ENCODE peak calls at places on chromosomes 7 and 10, in seven cellular contexts. L, T, V, P, W, B and I are unnamed samples.
A peak's percentile ranks its signal among the peaks of the same experiment; 100 is the strongest.

GRCh38 chr10:55311823-55312431 is 510.9 kb upstream of the PCDH15 start:
- DNase-seq in L (no peak), T (no peak), V (no peak), P (no peak), W (no peak), B (no peak), I (no peak)

GRCh38 chr7:133771778-133772421 is 355.2 kb upstream of the LRGUK start:
- DNase-seq in L (no peak), T (no peak), V (no peak), P (no peak), W (no peak), B (no peak), I (no peak)

GRCh38 chr10:1715821-1716220 is 21.5 kb downstream of the ADARB2 start:
- DNase-seq in L (peak; percentile 54), T (peak; percentile 31), V (no peak), P (no peak), W (no peak), B (peak; percentile 46), I (peak; percentile 69)

GRCh38 chr7:2921748-2922147 is 77.6 kb upstream of the GNA12 start:
- DNase-seq in L (no peak), T (peak; percentile 25), V (no peak), P (no peak), W (peak; percentile 14), B (no peak), I (peak; percentile 80)

GRCh38 chr7:90574136-90574819 is 21.8 kb upstream of the CDK14 start:
- DNase-seq in L (no peak), T (no peak), V (no peak), P (no peak), W (no peak), B (no peak), I (peak; percentile 10)

GRCh38 chr10:122475581-122475980 is 14.2 kb downstream of the HTRA1 start:
- DNase-seq in L (no peak), T (no peak), V (no peak), P (no peak), W (no peak), B (no peak), I (peak; percentile 66)

GRCh38 chr10:6052247-6053221 is 9.6 kb downstream of the IL2RA start:
- DNase-seq in L (no peak), T (no peak), V (no peak), P (no peak), W (no peak), B (no peak), I (no peak)

GRCh38 chr7:96052860-96053452 is 268.9 kb downstream of the SLC25A13 start:
- DNase-seq in L (no peak), T (no peak), V (no peak), P (no peak), W (no peak), B (no peak), I (no peak)

GRCh38 chr7:107234436-107234835 is 65.6 kb downstream of the HBP1 start:
- DNase-seq in L (no peak), T (no peak), V (no peak), P (no peak), W (no peak), B (no peak), I (peak; percentile 41)

GRCh38 chr7:93432130-93432529 is 142.4 kb downstream of the CALCR start:
- DNase-seq in L (no peak), T (no peak), V (no peak), P (no peak), W (no peak), B (no peak), I (no peak)

GRCh38 chr7:108406474-108406873 is 49.8 kb downstream of the NRCAM start:
- DNase-seq in L (no peak), T (no peak), V (no peak), P (no peak), W (no peak), B (no peak), I (no peak)

GRCh38 chr10:77742172-77742571 is 104.6 kb upstream of the KCNMA1 start:
- DNase-seq in L (no peak), T (no peak), V (no peak), P (no peak), W (no peak), B (no peak), I (no peak)

GRCh38 chr10:18793951-18794350 is 134.7 kb downstream of the ARL5B start:
- DNase-seq in L (no peak), T (peak; percentile 3), V (peak; percentile 6), P (no peak), W (peak; percentile 4), B (no peak), I (peak; percentile 54)

GRCh38 chr7:107319724-107320228 is 150.1 kb upstream of the GPR22 start:
- DNase-seq in L (no peak), T (no peak), V (no peak), P (no peak), W (no peak), B (peak; percentile 65), I (no peak)

GRCh38 chr7:157004050-157004838 is 6.2 kb downstream of the MNX1 start:
- DNase-seq in L (no peak), T (no peak), V (no peak), P (no peak), W (no peak), B (no peak), I (no peak)

GRCh38 chr7:73758581-73759138 is 11.4 kb downstream of the CLDN3 start:
- DNase-seq in L (no peak), T (no peak), V (no peak), P (no peak), W (no peak), B (peak; percentile 64), I (no peak)

GRCh38 chr10:88989824-88990527 is 622 bp upstream of the FAS start:
- DNase-seq in L (no peak), T (no peak), V (no peak), P (peak; percentile 55), W (no peak), B (no peak), I (no peak)

GRCh38 chr7:32164341-32164996 is 94.3 kb upstream of the PDE1C start:
- DNase-seq in L (no peak), T (peak; percentile 53), V (peak; percentile 43), P (no peak), W (peak; percentile 43), B (peak; percentile 21), I (peak; percentile 75)

GRCh38 chr10:132643709-132644543 is 106.3 kb downstream of the INPP5A start:
- DNase-seq in L (no peak), T (no peak), V (no peak), P (no peak), W (no peak), B (no peak), I (no peak)

GRCh38 chr10:71429304-71429703 is 32.6 kb downstream of the CDH23 start:
- DNase-seq in L (no peak), T (no peak), V (no peak), P (no peak), W (no peak), B (no peak), I (no peak)

GRCh38 chr7:149584009-149584408 is 86.4 kb upstream of the ZNF746 start:
- DNase-seq in L (no peak), T (no peak), V (no peak), P (no peak), W (no peak), B (no peak), I (no peak)

GRCh38 chr7:23275906-23276305 is 23.2 kb upstream of the MALSU1 start:
- DNase-seq in L (no peak), T (no peak), V (no peak), P (no peak), W (no peak), B (no peak), I (no peak)

GRCh38 chr10:6647811-6648526 is 67.9 kb upstream of the PRKCQ start:
- DNase-seq in L (no peak), T (peak; percentile 59), V (peak; percentile 22), P (peak; percentile 4), W (peak; percentile 36), B (peak; percentile 72), I (peak; percentile 93)

GRCh38 chr10:11209810-11210141 is 192.1 kb downstream of the CELF2 start:
- DNase-seq in L (no peak), T (no peak), V (no peak), P (no peak), W (no peak), B (no peak), I (no peak)

GRCh38 chr10:122051609-122052385 is 62.8 kb downstream of the TACC2 start:
- DNase-seq in L (no peak), T (peak; percentile 64), V (peak; percentile 79), P (no peak), W (peak; percentile 70), B (peak; percentile 18), I (peak; percentile 92)

GRCh38 chr7:112238852-112239610 is 32.5 kb downstream of the ZNF277 start:
- DNase-seq in L (no peak), T (peak; percentile 6), V (no peak), P (no peak), W (peak; percentile 8), B (no peak), I (no peak)

GRCh38 chr10:42970451-42971250 is 106.2 kb upstream of the RET start:
- DNase-seq in L (no peak), T (no peak), V (no peak), P (peak; percentile 67), W (no peak), B (no peak), I (no peak)

GRCh38 chr10:3445688-3446087 is 273.1 kb upstream of the PITRM1 start:
- DNase-seq in L (no peak), T (no peak), V (no peak), P (no peak), W (no peak), B (no peak), I (no peak)

GRCh38 chr10:112491144-112491543 is 44.1 kb downstream of the VTI1A start:
- DNase-seq in L (no peak), T (no peak), V (peak; percentile 60), P (no peak), W (no peak), B (no peak), I (no peak)

DNA sequence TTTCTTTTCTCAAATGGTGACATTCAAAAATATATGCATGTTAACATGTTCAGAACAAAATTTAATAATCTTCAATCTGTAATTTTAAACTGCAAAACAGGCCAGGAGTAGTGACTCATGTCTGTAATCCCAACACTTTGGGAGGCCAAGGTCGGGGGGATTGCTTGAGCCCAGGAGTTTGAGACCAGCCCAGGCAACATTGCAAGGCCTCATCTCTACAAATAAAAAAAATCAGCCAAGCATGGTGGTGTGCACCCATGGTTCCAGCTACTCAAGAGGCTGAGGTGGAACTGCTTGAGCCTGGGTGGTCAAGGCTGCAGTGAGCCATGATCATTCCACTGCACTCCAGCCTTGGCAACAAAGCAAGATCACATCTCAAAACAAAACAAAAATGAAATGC is 394.3 kb downstream of the PARD3 start:
- DNase-seq in L (no peak), T (no peak), V (no peak), P (no peak), W (no peak), B (no peak), I (no peak)
- TF ChIP-seq REST in L (no peak), T (no peak), V (no peak), P (no peak), W (no peak), B (no peak), I (no peak)

GRCh38 chr7:21099432-21099831 is 312.7 kb upstream of the SP8 start:
- DNase-seq in L (no peak), T (no peak), V (no peak), P (no peak), W (no peak), B (no peak), I (no peak)
- H3K4me3 ChIP-seq in L (no peak overlapping the region), T (no peak overlapping the region), V (no peak overlapping the region), P (no peak overlapping the region), W (no peak overlapping the region), B (no peak overlapping the region), I (no peak overlapping the region)

GRCh38 chr10:128958881-128959690 is 508.0 kb upstream of the MGMT start:
- DNase-seq in L (no peak), T (no peak), V (no peak), P (no peak), W (no peak), B (no peak), I (no peak)
- H3K27ac ChIP-seq in L (no peak overlapping the region), T (no peak overlapping the region), V (no peak overlapping the region), P (no peak overlapping the region), W (no peak overlapping the region), B (no peak overlapping the region), I (no peak overlapping the region)

GRCh38 chr10:129531969-129532660 is 65.1 kb downstream of the MGMT start:
- DNase-seq in L (no peak), T (no peak), V (no peak), P (no peak), W (no peak), B (no peak), I (no peak)
- TF ChIP-seq REST in L (no peak), T (no peak), V (no peak), P (no peak), W (no peak), B (no peak), I (no peak)